ENCODE peak calls at places on chromosomes 2 and 18, in seven cellular contexts. Z is A673, V is HCT116, C is ovary, H is psoas muscle, R is WERI-Rb-1, K is esophagus squamous epithelium. D is an unnamed sample.

GRCh38 chr2:88637464-88637863 is 10.2 kb upstream of the EIF2AK3 start:
- DNase-seq in Z (no peak), V (no peak), C (no peak), H (no peak), R (no peak), K (no peak), D (no peak)

GRCh38 chr2:20595439-20596192 is 55.3 kb downstream of the HS1BP3 start:
- DNase-seq in Z (no peak), V (no peak), C (peak; percentile 22), H (no peak), R (peak; percentile 10), K (no peak), D (no peak)

GRCh38 chr2:178194600-178195389 is 483 bp downstream of the OSBPL6 start:
- DNase-seq in Z (peak; percentile 78), V (no peak), C (peak; percentile 41), H (peak; percentile 43), R (peak; percentile 48), K (no peak), D (no peak)

GRCh38 chr2:166881177-166881576 is 7.1 kb upstream of the XIRP2 start:
- DNase-seq in Z (no peak), V (no peak), C (no peak), H (no peak), R (no peak), K (no peak), D (no peak)

GRCh38 chr2:31354837-31355236 is 59.7 kb downstream of the XDH start:
- DNase-seq in Z (peak; percentile 20), V (peak; percentile 21), C (no peak), H (no peak), R (no peak), K (no peak), D (no peak)

GRCh38 chr18:70334728-70335329 is 46.0 kb downstream of the SOCS6 start:
- DNase-seq in Z (no peak), V (no peak), C (no peak), H (no peak), R (no peak), K (no peak), D (no peak)

GRCh38 chr18:44802508-44802907 is 121.8 kb downstream of the SETBP1 start:
- DNase-seq in Z (peak; percentile 63), V (no peak), C (no peak), H (no peak), R (no peak), K (no peak), D (no peak)

GRCh38 chr2:197241590-197241989 is 69.0 kb downstream of the ANKRD44 start:
- DNase-seq in Z (no peak), V (no peak), C (no peak), H (no peak), R (no peak), K (no peak), D (no peak)

GRCh38 chr18:8081267-8081666 is 514.2 kb downstream of the PTPRM start:
- DNase-seq in Z (no peak), V (no peak), C (no peak), H (no peak), R (no peak), K (no peak), D (no peak)

GRCh38 chr2:11342561-11343343 is 1.7 kb downstream of the ROCK2 start:
- DNase-seq in Z (peak; percentile 27), V (peak; percentile 34), C (peak; percentile 30), H (no peak), R (no peak), K (no peak), D (no peak)

GRCh38 chr18:60147326-60147725 is 225.2 kb downstream of the MC4R start:
- DNase-seq in Z (no peak), V (no peak), C (no peak), H (no peak), R (no peak), K (no peak), D (no peak)

GRCh38 chr18:62437520-62438329 is 85.1 kb upstream of the ZCCHC2 start:
- DNase-seq in Z (no peak), V (no peak), C (no peak), H (peak; percentile 59), R (peak; percentile 57), K (no peak), D (no peak)

GRCh38 chr18:24271381-24272331 is 126.0 kb downstream of the OSBPL1A start:
- DNase-seq in Z (peak; percentile 81), V (peak; percentile 49), C (peak; percentile 70), H (peak; percentile 77), R (peak; percentile 68), K (no peak), D (no peak)

GRCh38 chr18:24273596-24273995 is 124.0 kb downstream of the OSBPL1A start:
- DNase-seq in Z (no peak), V (no peak), C (no peak), H (no peak), R (no peak), K (no peak), D (no peak)

GRCh38 chr18:24270358-24270936 is 127.2 kb downstream of the OSBPL1A start:
- DNase-seq in Z (no peak), V (no peak), C (no peak), H (no peak), R (no peak), K (no peak), D (no peak)

GRCh38 chr18:24268784-24269550 is 128.7 kb downstream of the OSBPL1A start:
- DNase-seq in Z (no peak), V (no peak), C (no peak), H (no peak), R (peak; percentile 38), K (no peak), D (no peak)

GRCh38 chr18:24270937-24271380 is 126.7 kb downstream of the OSBPL1A start:
- DNase-seq in Z (peak; percentile 50), V (no peak), C (no peak), H (no peak), R (no peak), K (no peak), D (no peak)
- H3K27ac ChIP-seq in Z (no peak overlapping the region), V (peak overlapping the region; percentile 85), C (peak overlapping the region; percentile 94), H (peak overlapping the region; percentile 89), R (no peak overlapping the region), K (peak overlapping the region; percentile 90), D (no peak overlapping the region)

DNA sequence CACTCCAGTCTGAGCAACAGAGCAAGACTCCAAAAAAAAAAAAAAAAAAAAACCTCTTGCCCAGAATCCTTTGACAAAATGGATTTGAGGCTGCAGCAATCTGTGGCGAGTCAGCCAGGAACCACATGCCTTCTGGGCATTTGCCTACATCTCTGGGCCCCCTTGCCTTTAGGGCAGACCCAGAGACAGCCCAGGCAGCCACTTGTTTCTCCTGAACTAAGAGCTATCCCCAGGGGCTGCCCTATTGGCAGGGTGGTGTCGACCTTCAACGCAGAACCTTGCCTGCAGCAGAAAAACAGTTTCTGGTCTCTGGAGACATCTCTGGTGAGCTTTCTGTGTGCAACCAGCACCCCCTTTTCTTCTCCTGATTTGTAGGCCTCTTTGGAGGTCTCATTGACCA is 266.7 kb upstream of the PKDCC start:
- DNase-seq in Z (no peak), V (no peak), C (no peak), H (no peak), R (no peak), K (no peak), D (no peak)
- TF ChIP-seq CTCF in Z (no peak), V (no peak), C (no peak), H (no peak), R (no peak), K (no peak), D (no peak)

DNA sequence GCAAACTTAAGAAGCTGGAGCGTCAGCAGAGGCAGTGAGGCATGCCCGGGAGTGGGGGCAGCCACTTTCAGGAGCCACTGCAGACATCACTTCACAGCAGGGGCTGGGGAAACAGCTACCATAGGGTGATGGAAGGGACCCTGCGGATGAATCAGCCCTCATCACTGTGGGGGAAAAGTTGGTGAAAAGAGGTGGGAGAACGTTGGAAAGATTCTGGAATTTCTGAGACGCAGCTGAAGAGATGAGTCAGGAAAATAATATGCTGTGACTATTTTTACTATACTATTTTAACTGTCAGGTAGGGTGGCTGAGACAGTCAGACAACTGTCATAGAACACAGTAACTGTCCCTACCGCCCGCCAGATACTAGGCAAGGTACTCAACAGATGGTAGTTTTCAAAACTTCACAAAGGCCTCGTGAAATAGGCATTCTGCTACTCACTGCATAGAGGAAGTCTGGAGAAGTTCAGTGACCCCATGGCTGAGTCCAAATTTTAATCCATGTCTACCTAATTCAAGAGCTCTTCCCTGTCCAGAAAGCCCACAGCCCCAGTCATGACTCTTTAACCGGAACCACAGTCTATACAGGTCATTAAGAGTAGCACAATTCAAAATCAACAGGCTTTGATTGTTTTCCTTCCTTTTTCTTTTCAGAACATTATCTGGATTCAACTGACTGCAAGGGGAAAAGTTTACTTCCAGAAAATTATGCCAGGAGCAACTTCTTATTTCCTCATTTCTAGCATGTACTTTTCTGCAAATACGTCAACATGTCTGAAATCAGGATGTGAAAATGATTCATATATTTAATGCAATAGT is 39.3 kb upstream of the EPB41L3 start:
- DNase-seq in Z (no peak), V (no peak), C (no peak), H (no peak), R (no peak), K (no peak), D (no peak)
- H3K27ac ChIP-seq in Z (no peak overlapping the region), V (no peak overlapping the region), C (no peak overlapping the region), H (no peak overlapping the region), R (no peak overlapping the region), K (no peak overlapping the region), D (no peak overlapping the region)

DNA sequence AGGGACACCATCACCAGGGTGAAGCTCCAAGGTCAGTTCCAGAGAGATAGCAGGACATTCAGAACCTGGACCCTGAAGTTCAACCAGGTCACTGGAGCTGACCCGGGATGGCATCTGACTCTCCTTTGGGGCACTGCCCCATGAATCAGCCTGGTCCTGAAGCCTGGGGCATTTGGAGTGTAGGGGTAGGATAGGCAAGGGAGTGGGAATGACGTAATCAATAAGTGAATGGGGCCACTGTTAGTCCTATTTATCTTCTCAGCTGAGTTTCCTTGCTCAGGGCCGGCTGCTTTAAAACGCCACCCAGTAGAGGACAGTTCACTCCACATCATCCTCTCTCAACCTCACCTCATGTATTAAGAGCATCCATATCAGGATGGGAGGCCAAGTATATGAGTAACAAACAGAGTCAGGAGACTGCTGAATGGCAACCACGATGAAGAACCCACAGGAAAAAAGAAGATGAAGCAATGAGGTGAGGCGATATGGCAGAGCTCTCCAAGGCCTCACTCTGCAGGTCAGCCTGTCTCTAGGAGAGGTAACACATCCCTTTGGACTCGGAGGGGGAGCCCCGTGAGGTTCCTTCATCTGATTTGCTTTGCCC is 1.8 kb upstream of the RFX8 start:
- DNase-seq in Z (no peak), V (no peak), C (no peak), H (no peak), R (no peak), K (no peak), D (no peak)
- TF ChIP-seq CTCF in Z (no peak), V (no peak), C (no peak), H (no peak), R (no peak), K (no peak), D (no peak)

DNA sequence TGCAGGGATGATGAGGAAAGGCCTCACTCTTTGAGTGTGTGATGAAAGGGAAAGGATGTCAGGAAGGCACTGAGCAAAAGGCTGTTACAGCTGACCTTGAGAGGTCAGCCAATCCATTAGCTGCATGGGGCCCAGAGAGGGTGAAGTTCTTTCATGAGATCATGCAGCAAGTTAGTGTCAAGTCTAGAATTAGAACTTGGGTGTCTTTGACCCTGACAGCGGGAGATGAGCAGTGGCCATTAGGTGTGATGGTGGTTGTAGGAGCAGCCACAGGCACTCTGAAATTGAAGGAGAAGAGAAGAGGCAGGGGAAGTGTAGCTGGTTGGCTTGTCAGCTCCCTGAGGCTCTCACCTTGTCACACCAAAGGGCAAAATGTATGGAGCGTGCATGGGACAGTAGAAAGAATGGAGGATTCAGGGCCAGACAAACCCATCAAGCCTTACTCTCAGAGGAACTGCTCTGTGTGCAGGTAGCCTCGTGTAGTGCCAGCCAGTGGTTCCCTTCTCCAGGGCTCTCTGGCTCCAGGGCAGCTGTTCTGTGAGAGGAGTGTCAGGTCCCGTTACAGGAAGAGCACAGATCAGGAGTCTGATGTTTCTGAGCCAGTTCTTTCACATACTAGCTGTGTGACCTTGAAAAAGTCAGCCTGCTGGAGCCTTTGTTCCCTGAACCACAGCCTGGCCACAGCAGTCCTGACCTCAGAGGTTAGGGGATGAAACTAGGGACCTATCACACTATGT is 35.9 kb downstream of the MAP4K4 start:
- DNase-seq in Z (no peak), V (no peak), C (no peak), H (peak; percentile 23), R (no peak), K (no peak), D (no peak)
- H3K27ac ChIP-seq in Z (no peak overlapping the region), V (no peak overlapping the region), C (peak overlapping the region; percentile 52), H (peak overlapping the region; percentile 85), R (no peak overlapping the region), K (no peak overlapping the region), D (no peak overlapping the region)

D was measured in CD4-positive, alpha-beta T cell.